ENCODE peak calls at places on chromosomes 1 and 21, in nine cellular contexts. One of them, this sample, is unnamed.
A peak's percentile ranks its signal among the peaks of the same experiment; 100 is the strongest.

GRCh38 chr1:14713077-14713476 is 114.6 kb downstream of the KAZN start:
- DNase-seq in GM23338: no peak
- DNase-seq in endothelial cell of umbilical vein: no peak
- DNase-seq in HCT116: no peak
- DNase-seq in suprapubic skin: no peak
- DNase-seq in stomach: no peak
- DNase-seq in SK-N-SH: no peak
- DNase-seq in transverse colon: no peak
- DNase-seq in GM12892: no peak
- DNase-seq in this sample: no peak

GRCh38 chr1:199007423-199007822 is 368.6 kb downstream of the PTPRC start:
- DNase-seq in GM12892: no peak
- DNase-seq in HCT116: no peak
- DNase-seq in endothelial cell of umbilical vein: no peak
- DNase-seq in transverse colon: no peak
- DNase-seq in GM23338: no peak
- DNase-seq in stomach: no peak
- DNase-seq in suprapubic skin: no peak
- DNase-seq in SK-N-SH: no peak
- DNase-seq in this sample: no peak

GRCh38 chr1:201329286-201329685 is 46.0 kb downstream of the PKP1 start:
- DNase-seq in endothelial cell of umbilical vein: no peak
- DNase-seq in suprapubic skin: peak; percentile 46
- DNase-seq in GM12892: no peak
- DNase-seq in stomach: no peak
- DNase-seq in HCT116: no peak
- DNase-seq in GM23338: no peak
- DNase-seq in SK-N-SH: no peak
- DNase-seq in transverse colon: no peak
- DNase-seq in this sample: no peak

GRCh38 chr1:239755513-239755912 is 336.2 kb upstream of the FMN2 start:
- DNase-seq in endothelial cell of umbilical vein: no peak
- DNase-seq in suprapubic skin: no peak
- DNase-seq in GM12892: no peak
- DNase-seq in GM23338: no peak
- DNase-seq in HCT116: no peak
- DNase-seq in stomach: no peak
- DNase-seq in SK-N-SH: no peak
- DNase-seq in transverse colon: no peak
- DNase-seq in this sample: no peak

GRCh38 chr1:154697710-154698109 is 89.7 kb upstream of the ADAR start:
- DNase-seq in SK-N-SH: no peak
- DNase-seq in suprapubic skin: no peak
- DNase-seq in transverse colon: no peak
- DNase-seq in GM23338: no peak
- DNase-seq in endothelial cell of umbilical vein: peak; percentile 54
- DNase-seq in HCT116: peak; percentile 60
- DNase-seq in GM12892: no peak
- DNase-seq in stomach: no peak
- DNase-seq in this sample: no peak

GRCh38 chr1:112344754-112345423 is 51.1 kb upstream of the CTTNBP2NL start:
- DNase-seq in HCT116: no peak
- DNase-seq in endothelial cell of umbilical vein: no peak
- DNase-seq in GM23338: peak; percentile 23
- DNase-seq in suprapubic skin: no peak
- DNase-seq in transverse colon: no peak
- DNase-seq in SK-N-SH: no peak
- DNase-seq in GM12892: no peak
- DNase-seq in stomach: no peak
- DNase-seq in this sample: no peak

GRCh38 chr1:174743654-174744561 is 255.8 kb upstream of the CACYBP start:
- DNase-seq in GM23338: peak; percentile 76
- DNase-seq in suprapubic skin: no peak
- DNase-seq in stomach: no peak
- DNase-seq in HCT116: peak; percentile 28
- DNase-seq in endothelial cell of umbilical vein: peak; percentile 52
- DNase-seq in GM12892: no peak
- DNase-seq in SK-N-SH: peak; percentile 31
- DNase-seq in transverse colon: no peak
- DNase-seq in this sample: no peak

GRCh38 chr1:206511362-206512064 is 4.2 kb downstream of the RASSF5 start:
- DNase-seq in GM23338: peak; percentile 40
- DNase-seq in stomach: no peak
- DNase-seq in endothelial cell of umbilical vein: no peak
- DNase-seq in GM12892: no peak
- DNase-seq in SK-N-SH: no peak
- DNase-seq in suprapubic skin: no peak
- DNase-seq in HCT116: no peak
- DNase-seq in transverse colon: no peak
- DNase-seq in this sample: no peak

GRCh38 chr1:53359225-53359933 is 31.5 kb upstream of the LRP8 start:
- DNase-seq in suprapubic skin: peak; percentile 31
- DNase-seq in SK-N-SH: no peak
- DNase-seq in HCT116: no peak
- DNase-seq in endothelial cell of umbilical vein: no peak
- DNase-seq in stomach: peak; percentile 2
- DNase-seq in GM12892: no peak
- DNase-seq in GM23338: no peak
- DNase-seq in transverse colon: no peak
- DNase-seq in this sample: no peak

GRCh38 chr1:40167317-40167716 is 6.1 kb downstream of the RLF start:
- DNase-seq in GM12892: no peak
- DNase-seq in GM23338: no peak
- DNase-seq in stomach: no peak
- DNase-seq in HCT116: no peak
- DNase-seq in endothelial cell of umbilical vein: no peak
- DNase-seq in SK-N-SH: no peak
- DNase-seq in transverse colon: no peak
- DNase-seq in suprapubic skin: no peak
- DNase-seq in this sample: no peak

GRCh38 chr1:116666747-116667576 is 571 bp downstream of the IGSF3 start:
- DNase-seq in suprapubic skin: no peak
- DNase-seq in HCT116: no peak
- DNase-seq in GM23338: peak; percentile 62
- DNase-seq in GM12892: peak; percentile 16
- DNase-seq in SK-N-SH: peak; percentile 48
- DNase-seq in endothelial cell of umbilical vein: no peak
- DNase-seq in transverse colon: no peak
- DNase-seq in stomach: peak; percentile 32
- DNase-seq in this sample: peak; percentile 22

GRCh38 chr1:202958544-202959275 is 598 bp upstream of the ADIPOR1 start:
- DNase-seq in stomach: no peak
- DNase-seq in suprapubic skin: no peak
- DNase-seq in endothelial cell of umbilical vein: no peak
- DNase-seq in HCT116: no peak
- DNase-seq in SK-N-SH: peak; percentile 40
- DNase-seq in transverse colon: peak; percentile 35
- DNase-seq in GM12892: no peak
- DNase-seq in GM23338: peak; percentile 32
- DNase-seq in this sample: no peak

GRCh38 chr21:28754127-28754611 is 238.5 kb downstream of the LTN1 start:
- DNase-seq in HCT116: no peak
- DNase-seq in SK-N-SH: no peak
- DNase-seq in suprapubic skin: no peak
- DNase-seq in GM23338: no peak
- DNase-seq in stomach: no peak
- DNase-seq in transverse colon: peak; percentile 8
- DNase-seq in endothelial cell of umbilical vein: no peak
- DNase-seq in GM12892: no peak
- DNase-seq in this sample: peak; percentile 31
- TF ChIP-seq POLR2AphosphoS5 in HCT116: no peak
- TF ChIP-seq POLR2AphosphoS5 in SK-N-SH: peak; percentile 55
- TF ChIP-seq POLR2AphosphoS5 in suprapubic skin: no peak
- TF ChIP-seq POLR2AphosphoS5 in GM23338: no peak
- TF ChIP-seq POLR2AphosphoS5 in stomach: peak; percentile 65
- TF ChIP-seq POLR2AphosphoS5 in transverse colon: peak; percentile 85
- TF ChIP-seq POLR2AphosphoS5 in endothelial cell of umbilical vein: no peak
- TF ChIP-seq POLR2AphosphoS5 in GM12892: no peak
- TF ChIP-seq POLR2AphosphoS5 in this sample: peak; percentile 64

DNA sequence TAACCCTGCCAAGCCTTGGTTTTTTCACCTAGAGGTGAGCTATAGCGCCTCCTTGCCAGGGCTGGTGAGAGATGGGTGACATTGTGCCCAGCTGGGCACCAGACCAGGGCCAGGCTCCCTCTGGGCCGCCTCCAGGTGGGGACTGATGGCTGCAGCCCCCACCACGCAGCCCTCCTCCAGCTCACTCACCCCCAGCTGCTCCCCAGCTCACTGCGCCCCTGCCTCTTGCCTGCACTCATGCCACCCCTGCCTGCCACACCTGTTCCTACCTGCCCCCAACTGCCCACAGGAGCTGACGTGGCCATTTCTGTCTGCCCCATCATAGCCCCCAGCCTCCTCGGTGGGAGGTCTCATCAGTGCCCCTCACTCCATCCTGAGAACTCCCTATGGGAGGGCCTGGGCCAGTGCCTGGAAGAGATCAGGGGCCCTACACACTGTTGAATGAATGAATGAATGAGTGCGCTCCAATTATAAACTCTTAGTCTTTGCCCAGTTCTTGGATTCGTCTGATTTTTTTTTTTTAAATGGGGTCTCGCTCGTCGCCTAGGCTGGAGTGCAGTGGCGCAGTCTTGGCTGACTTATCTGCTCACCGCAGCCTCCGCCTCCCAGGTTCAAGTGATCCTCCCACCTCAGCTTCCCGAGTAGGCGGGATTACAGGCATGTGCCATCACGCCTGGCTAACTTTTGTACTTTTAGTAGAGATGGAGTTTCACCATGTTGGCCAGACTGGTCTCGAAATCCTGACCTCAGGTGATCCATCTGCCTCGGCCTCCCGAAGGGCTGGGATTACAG is 26.4 kb upstream of the VPS13D start:
- DNase-seq in endothelial cell of umbilical vein: no peak
- DNase-seq in stomach: no peak
- DNase-seq in GM23338: no peak
- DNase-seq in transverse colon: no peak
- DNase-seq in GM12892: no peak
- DNase-seq in SK-N-SH: peak; percentile 32
- DNase-seq in suprapubic skin: no peak
- DNase-seq in HCT116: no peak
- DNase-seq in this sample: no peak
- TF ChIP-seq POLR2AphosphoS5 in endothelial cell of umbilical vein: no peak
- TF ChIP-seq POLR2AphosphoS5 in stomach: no peak
- TF ChIP-seq POLR2AphosphoS5 in GM23338: no peak
- TF ChIP-seq POLR2AphosphoS5 in transverse colon: no peak
- TF ChIP-seq POLR2AphosphoS5 in GM12892: no peak
- TF ChIP-seq POLR2AphosphoS5 in SK-N-SH: no peak
- TF ChIP-seq POLR2AphosphoS5 in suprapubic skin: no peak
- TF ChIP-seq POLR2AphosphoS5 in HCT116: no peak
- TF ChIP-seq POLR2AphosphoS5 in this sample: no peak

GRCh38 chr21:37062592-37062933 is 10.3 kb downstream of the PIGP start:
- DNase-seq in HCT116: no peak
- DNase-seq in GM12892: no peak
- DNase-seq in endothelial cell of umbilical vein: no peak
- DNase-seq in SK-N-SH: no peak
- DNase-seq in GM23338: no peak
- DNase-seq in suprapubic skin: no peak
- DNase-seq in transverse colon: no peak
- DNase-seq in stomach: no peak
- DNase-seq in this sample: no peak

GRCh38 chr21:37057614-37058013 is 15.3 kb downstream of the PIGP start:
- DNase-seq in endothelial cell of umbilical vein: no peak
- DNase-seq in stomach: no peak
- DNase-seq in suprapubic skin: no peak
- DNase-seq in SK-N-SH: no peak
- DNase-seq in GM23338: no peak
- DNase-seq in GM12892: no peak
- DNase-seq in HCT116: no peak
- DNase-seq in transverse colon: no peak
- DNase-seq in this sample: no peak

GRCh38 chr21:37061926-37062591 is 10.8 kb downstream of the PIGP start:
- DNase-seq in GM23338: no peak
- DNase-seq in transverse colon: no peak
- DNase-seq in stomach: no peak
- DNase-seq in HCT116: no peak
- DNase-seq in suprapubic skin: no peak
- DNase-seq in SK-N-SH: no peak
- DNase-seq in endothelial cell of umbilical vein: no peak
- DNase-seq in GM12892: no peak
- DNase-seq in this sample: no peak

GRCh38 chr21:37059181-37059580 is 13.7 kb downstream of the PIGP start:
- DNase-seq in transverse colon: no peak
- DNase-seq in suprapubic skin: no peak
- DNase-seq in HCT116: no peak
- DNase-seq in GM23338: no peak
- DNase-seq in stomach: no peak
- DNase-seq in SK-N-SH: no peak
- DNase-seq in GM12892: no peak
- DNase-seq in endothelial cell of umbilical vein: no peak
- DNase-seq in this sample: no peak

GRCh38 chr21:37060296-37060695 is 12.6 kb downstream of the PIGP start:
- DNase-seq in GM12892: no peak
- DNase-seq in HCT116: peak; percentile 82
- DNase-seq in endothelial cell of umbilical vein: peak; percentile 77
- DNase-seq in transverse colon: peak; percentile 68
- DNase-seq in suprapubic skin: no peak
- DNase-seq in GM23338: peak; percentile 80
- DNase-seq in stomach: peak; percentile 40
- DNase-seq in SK-N-SH: peak; percentile 45
- DNase-seq in this sample: no peak
- TF ChIP-seq POLR2AphosphoS5 in GM12892: no peak
- TF ChIP-seq POLR2AphosphoS5 in HCT116: peak; percentile 28
- TF ChIP-seq POLR2AphosphoS5 in endothelial cell of umbilical vein: no peak
- TF ChIP-seq POLR2AphosphoS5 in transverse colon: peak; percentile 67
- TF ChIP-seq POLR2AphosphoS5 in suprapubic skin: no peak
- TF ChIP-seq POLR2AphosphoS5 in GM23338: no peak
- TF ChIP-seq POLR2AphosphoS5 in stomach: no peak
- TF ChIP-seq POLR2AphosphoS5 in SK-N-SH: no peak
- TF ChIP-seq POLR2AphosphoS5 in this sample: peak; percentile 60

GRCh38 chr1:185690527-185690926 is 43.7 kb upstream of the HMCN1 start:
- DNase-seq in GM23338: no peak
- DNase-seq in GM12892: no peak
- DNase-seq in endothelial cell of umbilical vein: no peak
- DNase-seq in SK-N-SH: no peak
- DNase-seq in HCT116: no peak
- DNase-seq in suprapubic skin: no peak
- DNase-seq in transverse colon: no peak
- DNase-seq in stomach: no peak
- DNase-seq in this sample: no peak
- TF ChIP-seq POLR2AphosphoS5 in GM23338: no peak
- TF ChIP-seq POLR2AphosphoS5 in GM12892: no peak
- TF ChIP-seq POLR2AphosphoS5 in endothelial cell of umbilical vein: no peak
- TF ChIP-seq POLR2AphosphoS5 in SK-N-SH: no peak
- TF ChIP-seq POLR2AphosphoS5 in HCT116: no peak
- TF ChIP-seq POLR2AphosphoS5 in suprapubic skin: no peak
- TF ChIP-seq POLR2AphosphoS5 in transverse colon: no peak
- TF ChIP-seq POLR2AphosphoS5 in stomach: no peak
- TF ChIP-seq POLR2AphosphoS5 in this sample: no peak

DNA sequence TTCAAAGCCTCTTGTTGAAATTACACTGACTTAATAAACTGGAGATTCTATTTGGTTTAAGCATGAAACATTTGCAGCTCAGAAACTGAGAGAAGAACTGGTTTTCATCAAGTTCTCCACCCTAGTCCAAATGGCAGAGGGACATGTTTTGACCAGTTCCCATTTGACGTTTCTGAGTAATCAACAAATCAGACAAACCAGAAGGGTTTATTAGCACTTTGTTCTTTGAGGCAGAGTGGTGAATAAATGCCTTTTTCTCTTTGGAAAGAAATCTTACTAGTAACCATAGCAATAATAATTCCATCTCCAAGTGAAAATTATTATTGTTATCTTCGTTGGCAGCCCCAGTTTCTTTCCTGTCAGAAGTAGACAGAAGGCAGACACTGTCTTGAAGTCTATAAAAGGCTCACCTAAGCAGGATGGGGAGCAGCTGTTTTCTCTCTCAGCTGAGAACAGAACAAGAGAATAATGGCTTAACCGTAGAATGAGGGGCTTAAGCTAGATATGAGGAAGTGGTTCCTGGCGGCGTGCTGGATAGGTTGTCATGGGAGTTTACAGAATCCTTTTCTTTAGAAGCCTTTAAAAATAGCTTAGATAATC is 391.6 kb downstream of the PBX1 start:
- DNase-seq in endothelial cell of umbilical vein: no peak
- DNase-seq in GM23338: no peak
- DNase-seq in SK-N-SH: no peak
- DNase-seq in stomach: no peak
- DNase-seq in transverse colon: no peak
- DNase-seq in suprapubic skin: no peak
- DNase-seq in HCT116: no peak
- DNase-seq in GM12892: no peak
- DNase-seq in this sample: no peak
- TF ChIP-seq POLR2AphosphoS5 in endothelial cell of umbilical vein: no peak
- TF ChIP-seq POLR2AphosphoS5 in GM23338: no peak
- TF ChIP-seq POLR2AphosphoS5 in SK-N-SH: no peak
- TF ChIP-seq POLR2AphosphoS5 in stomach: peak; percentile 25
- TF ChIP-seq POLR2AphosphoS5 in transverse colon: peak; percentile 93
- TF ChIP-seq POLR2AphosphoS5 in suprapubic skin: no peak
- TF ChIP-seq POLR2AphosphoS5 in HCT116: no peak
- TF ChIP-seq POLR2AphosphoS5 in GM12892: no peak
- TF ChIP-seq POLR2AphosphoS5 in this sample: no peak